ENCODE peak calls at places on chromosomes 16 and 17, in five cellular contexts. F, B, W, A and I are unnamed samples.

GRCh38 chr16:4613636-4614570 is 785 bp downstream of the UBALD1 start:
- DNase-seq in F (peak), B (no peak), W (peak), A (no peak), I (peak)

GRCh38 chr16:75312875-75313274 is 61.5 kb upstream of the BCAR1 start:
- DNase-seq in F (no peak), B (no peak), W (no peak), A (no peak), I (no peak)

GRCh38 chr16:11232852-11233726 is 22.9 kb downstream of the SOCS1 start:
- DNase-seq in F (no peak), B (no peak), W (no peak), A (no peak), I (no peak)

GRCh38 chr16:2090481-2090797 is 42.7 kb downstream of the TSC2 start:
- DNase-seq in F (no peak), B (no peak), W (no peak), A (no peak), I (no peak)

GRCh38 chr17:39962642-39963220 is at the start of gene GSDMA:
- DNase-seq in F (no peak), B (no peak), W (no peak), A (no peak), I (no peak)

GRCh38 chr16:49528035-49528434 is 154.4 kb downstream of the C16orf78 start:
- DNase-seq in F (no peak), B (no peak), W (peak), A (no peak), I (no peak)

GRCh38 chr17:4573682-4574081 is 10.6 kb upstream of the SMTNL2 start:
- DNase-seq in F (no peak), B (no peak), W (no peak), A (no peak), I (no peak)

GRCh38 chr16:19153876-19154275 is 14.2 kb upstream of the SYT17 start:
- DNase-seq in F (peak), B (no peak), W (no peak), A (no peak), I (no peak)

GRCh38 chr16:6021544-6021943 is 923.9 kb upstream of the EEF2KMT start:
- DNase-seq in F (no peak), B (no peak), W (no peak), A (no peak), I (no peak)

GRCh38 chr16:49855822-49856740 is at the start of gene ZNF423:
- DNase-seq in F (peak), B (no peak), W (no peak), A (no peak), I (no peak)

GRCh38 chr17:15649861-15650391 is 30.4 kb upstream of the FBXW10B start:
- DNase-seq in F (no peak), B (no peak), W (no peak), A (no peak), I (no peak)

GRCh38 chr16:69555437-69555836 is 10.3 kb upstream of the NFAT5 start:
- DNase-seq in F (no peak), B (no peak), W (no peak), A (no peak), I (no peak)

GRCh38 chr17:80616705-80617104 is 72.1 kb downstream of the RPTOR start:
- DNase-seq in F (no peak), B (no peak), W (no peak), A (no peak), I (no peak)

GRCh38 chr17:65394811-65395472 is 166.5 kb downstream of the AXIN2 start:
- DNase-seq in F (no peak), B (no peak), W (no peak), A (no peak), I (no peak)

GRCh38 chr17:82107341-82107860 is 9.4 kb upstream of the FASN start:
- DNase-seq in F (no peak), B (no peak), W (no peak), A (no peak), I (no peak)

GRCh38 chr17:65403129-65403528 is 158.3 kb downstream of the AXIN2 start:
- DNase-seq in F (no peak), B (no peak), W (no peak), A (no peak), I (no peak)

GRCh38 chr16:55508941-55509920 is at the start of gene LPCAT2:
- DNase-seq in F (no peak), B (no peak), W (no peak), A (peak), I (peak)

GRCh38 chr16:75640598-75640997 is 6.9 kb downstream of the KARS1 start:
- DNase-seq in F (no peak), B (no peak), W (no peak), A (no peak), I (no peak)

GRCh38 chr16:69187387-69187890 is 475 bp downstream of the SNTB2 start:
- DNase-seq in F (peak), B (no peak), W (no peak), A (peak), I (peak)

GRCh38 chr17:76735006-76735405 is 2.1 kb downstream of the SRSF2 start:
- DNase-seq in F (no peak), B (no peak), W (no peak), A (no peak), I (peak)

GRCh38 chr17:7685533-7686220 is 1.6 kb downstream of the TP53 start:
- DNase-seq in F (peak), B (peak), W (peak), A (peak), I (peak)

GRCh38 chr16:4519274-4520058 is 19.1 kb downstream of the CDIP1 start:
- DNase-seq in F (peak), B (no peak), W (no peak), A (no peak), I (peak)

GRCh38 chr16:16029431-16030011 is 80.1 kb downstream of the ABCC1 start:
- DNase-seq in F (no peak), B (no peak), W (no peak), A (no peak), I (peak)

GRCh38 chr17:4154201-4154600 is 11.2 kb downstream of the CYB5D2 start:
- DNase-seq in F (no peak), B (no peak), W (no peak), A (no peak), I (no peak)

GRCh38 chr16:67254809-67255552 is 6.2 kb downstream of the SLC9A5 start:
- DNase-seq in F (no peak), B (no peak), W (no peak), A (no peak), I (no peak)

GRCh38 chr17:55588858-55589257 is 77.6 kb upstream of the SMIM36 start:
- DNase-seq in F (no peak), B (no peak), W (no peak), A (no peak), I (no peak)

GRCh38 chr17:48646183-48647102 is 20.3 kb upstream of the HOXB9 start:
- DNase-seq in F (peak), B (no peak), W (no peak), A (no peak), I (no peak)